ENCODE peak calls at places on chromosomes 4 and X, in six cellular contexts. One of them, this sample, is unnamed.

GRCh38 chr4:166091914-166092510 is 219.0 kb downstream of the TLL1 start:
- DNase-seq in heart left ventricle: no peak
- DNase-seq in foreskin fibroblast: peak
- DNase-seq in left ventricle myocardium inferior: no peak
- DNase-seq in upper lobe of left lung: no peak
- DNase-seq in SK-N-SH: peak
- DNase-seq in this sample: peak

GRCh38 chrX:11367609-11368430 is 74.6 kb downstream of the AMELX start:
- DNase-seq in left ventricle myocardium inferior: no peak
- DNase-seq in heart left ventricle: no peak
- DNase-seq in SK-N-SH: no peak
- DNase-seq in upper lobe of left lung: no peak
- DNase-seq in foreskin fibroblast: peak
- DNase-seq in this sample: no peak

GRCh38 chr4:38101563-38101962 is 141.4 kb downstream of the PTTG2 start:
- DNase-seq in foreskin fibroblast: peak
- DNase-seq in left ventricle myocardium inferior: no peak
- DNase-seq in SK-N-SH: no peak
- DNase-seq in heart left ventricle: no peak
- DNase-seq in upper lobe of left lung: no peak
- DNase-seq in this sample: no peak

GRCh38 chr4:17232575-17233253 is 279.2 kb downstream of the QDPR start:
- DNase-seq in SK-N-SH: peak
- DNase-seq in foreskin fibroblast: peak
- DNase-seq in heart left ventricle: peak
- DNase-seq in upper lobe of left lung: no peak
- DNase-seq in left ventricle myocardium inferior: peak
- DNase-seq in this sample: peak

GRCh38 chr4:173025131-173025530 is 143.5 kb upstream of the GALNT7 start:
- DNase-seq in heart left ventricle: peak
- DNase-seq in SK-N-SH: peak
- DNase-seq in left ventricle myocardium inferior: no peak
- DNase-seq in upper lobe of left lung: peak
- DNase-seq in foreskin fibroblast: peak
- DNase-seq in this sample: peak

GRCh38 chrX:109155161-109155560 is 326.7 kb downstream of the GUCY2F start:
- DNase-seq in left ventricle myocardium inferior: no peak
- DNase-seq in upper lobe of left lung: no peak
- DNase-seq in foreskin fibroblast: peak
- DNase-seq in SK-N-SH: no peak
- DNase-seq in heart left ventricle: no peak
- DNase-seq in this sample: no peak

GRCh38 chr4:80129785-80130184 is 56.8 kb upstream of the ANTXR2 start:
- DNase-seq in SK-N-SH: no peak
- DNase-seq in left ventricle myocardium inferior: no peak
- DNase-seq in upper lobe of left lung: no peak
- DNase-seq in foreskin fibroblast: no peak
- DNase-seq in heart left ventricle: no peak
- DNase-seq in this sample: no peak

GRCh38 chr4:149549911-149550310 is 265.7 kb downstream of the IQCM start:
- DNase-seq in left ventricle myocardium inferior: no peak
- DNase-seq in heart left ventricle: peak
- DNase-seq in upper lobe of left lung: no peak
- DNase-seq in foreskin fibroblast: no peak
- DNase-seq in SK-N-SH: no peak
- DNase-seq in this sample: no peak

GRCh38 chr4:113738251-113738650 is 23.3 kb downstream of the CAMK2D start:
- DNase-seq in SK-N-SH: no peak
- DNase-seq in upper lobe of left lung: no peak
- DNase-seq in left ventricle myocardium inferior: no peak
- DNase-seq in heart left ventricle: no peak
- DNase-seq in foreskin fibroblast: peak
- DNase-seq in this sample: peak

GRCh38 chrX:153688900-153689590 is 1.3 kb downstream of the SLC6A8 start:
- DNase-seq in foreskin fibroblast: peak
- DNase-seq in upper lobe of left lung: no peak
- DNase-seq in heart left ventricle: no peak
- DNase-seq in SK-N-SH: peak
- DNase-seq in left ventricle myocardium inferior: peak
- DNase-seq in this sample: no peak

GRCh38 chr4:68383115-68383514 is 33.2 kb upstream of the YTHDC1 start:
- DNase-seq in left ventricle myocardium inferior: no peak
- DNase-seq in foreskin fibroblast: no peak
- DNase-seq in SK-N-SH: no peak
- DNase-seq in upper lobe of left lung: no peak
- DNase-seq in heart left ventricle: no peak
- DNase-seq in this sample: no peak

GRCh38 chr4:107035711-107036601 is at the start of gene DKK2:
- DNase-seq in left ventricle myocardium inferior: no peak
- DNase-seq in heart left ventricle: no peak
- DNase-seq in foreskin fibroblast: peak
- DNase-seq in SK-N-SH: peak
- DNase-seq in upper lobe of left lung: no peak
- DNase-seq in this sample: no peak

GRCh38 chr4:692771-693554 is 4.0 kb upstream of the SLC49A3 start:
- DNase-seq in left ventricle myocardium inferior: no peak
- DNase-seq in foreskin fibroblast: no peak
- DNase-seq in upper lobe of left lung: no peak
- DNase-seq in heart left ventricle: no peak
- DNase-seq in SK-N-SH: no peak
- DNase-seq in this sample: no peak

GRCh38 chr4:169723207-169723606 is 34.5 kb downstream of the HPF1 start:
- DNase-seq in upper lobe of left lung: no peak
- DNase-seq in foreskin fibroblast: peak
- DNase-seq in SK-N-SH: peak
- DNase-seq in heart left ventricle: no peak
- DNase-seq in left ventricle myocardium inferior: no peak
- DNase-seq in this sample: no peak

GRCh38 chrX:124488412-124489161 is 142.2 kb downstream of the SH2D1A start:
- DNase-seq in heart left ventricle: no peak
- DNase-seq in SK-N-SH: no peak
- DNase-seq in upper lobe of left lung: no peak
- DNase-seq in foreskin fibroblast: no peak
- DNase-seq in left ventricle myocardium inferior: no peak
- DNase-seq in this sample: no peak

DNA sequence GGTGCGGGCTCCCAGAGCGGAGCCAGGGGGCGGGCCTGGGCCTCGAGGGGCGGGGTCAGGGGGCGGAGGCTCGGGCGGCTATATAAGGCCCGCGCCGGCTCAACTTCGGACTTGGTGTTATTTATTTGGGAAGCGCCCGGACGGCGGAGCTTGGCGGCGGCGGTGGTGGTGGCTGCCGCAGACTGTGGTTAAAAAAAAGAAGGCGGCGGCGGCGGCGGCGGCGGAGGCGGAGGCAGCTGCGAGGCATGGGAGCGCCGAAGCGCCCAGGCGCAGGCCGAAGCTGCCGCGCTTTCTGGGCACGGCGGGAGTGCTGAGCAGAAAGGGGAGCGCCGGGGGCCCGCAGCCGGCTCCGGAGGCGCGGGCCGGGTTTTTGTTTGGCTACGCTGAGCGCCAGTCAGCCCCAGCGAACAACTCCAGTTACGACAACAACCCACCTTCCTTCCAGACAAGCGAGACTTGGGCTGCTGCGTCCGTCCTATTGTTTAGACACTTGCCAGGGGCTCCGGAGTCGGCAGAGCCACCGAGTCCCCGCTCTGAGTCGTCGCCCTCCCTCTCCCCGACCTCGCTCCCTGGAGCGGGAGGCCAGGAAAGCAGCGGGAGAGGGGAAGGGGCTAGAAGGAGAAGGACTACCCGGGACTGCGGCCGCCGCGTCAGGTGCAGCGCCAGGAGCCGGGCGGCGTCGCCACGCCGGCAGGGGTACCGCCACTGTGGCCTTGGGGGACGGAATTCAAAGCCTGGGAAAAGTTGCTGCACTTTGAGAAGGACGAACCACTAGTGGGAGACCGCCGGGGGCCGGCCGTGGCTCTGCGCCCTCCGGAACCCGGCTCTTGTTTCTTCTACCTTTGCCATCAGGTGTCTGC is at the start of gene SLIT2:
- DNase-seq in upper lobe of left lung: peak
- DNase-seq in foreskin fibroblast: peak
- DNase-seq in heart left ventricle: peak
- DNase-seq in SK-N-SH: peak
- DNase-seq in left ventricle myocardium inferior: peak
- DNase-seq in this sample: peak
- H3K4me3 ChIP-seq in upper lobe of left lung: peak
- H3K4me3 ChIP-seq in foreskin fibroblast: peak
- H3K4me3 ChIP-seq in heart left ventricle: peak
- H3K4me3 ChIP-seq in SK-N-SH: peak
- H3K4me3 ChIP-seq in left ventricle myocardium inferior: peak
- H3K4me3 ChIP-seq in this sample: peak

GRCh38 chr4:182144621-182145359 is 98.4 kb upstream of the TENM3 start:
- DNase-seq in upper lobe of left lung: no peak
- DNase-seq in foreskin fibroblast: peak
- DNase-seq in left ventricle myocardium inferior: no peak
- DNase-seq in heart left ventricle: no peak
- DNase-seq in SK-N-SH: peak
- DNase-seq in this sample: no peak

GRCh38 chr4:182143086-182143821 is 99.9 kb upstream of the TENM3 start:
- DNase-seq in SK-N-SH: no peak
- DNase-seq in heart left ventricle: no peak
- DNase-seq in left ventricle myocardium inferior: no peak
- DNase-seq in foreskin fibroblast: peak
- DNase-seq in upper lobe of left lung: no peak
- DNase-seq in this sample: no peak

GRCh38 chr4:182145360-182145905 is 97.8 kb upstream of the TENM3 start:
- DNase-seq in heart left ventricle: no peak
- DNase-seq in foreskin fibroblast: peak
- DNase-seq in SK-N-SH: peak
- DNase-seq in left ventricle myocardium inferior: no peak
- DNase-seq in upper lobe of left lung: no peak
- DNase-seq in this sample: no peak

GRCh38 chr4:182143822-182144620 is 99.2 kb upstream of the TENM3 start:
- DNase-seq in SK-N-SH: peak
- DNase-seq in heart left ventricle: no peak
- DNase-seq in upper lobe of left lung: no peak
- DNase-seq in foreskin fibroblast: peak
- DNase-seq in left ventricle myocardium inferior: no peak
- DNase-seq in this sample: peak

GRCh38 chr4:182147391-182147790 is 95.8 kb upstream of the TENM3 start:
- DNase-seq in SK-N-SH: no peak
- DNase-seq in foreskin fibroblast: no peak
- DNase-seq in left ventricle myocardium inferior: no peak
- DNase-seq in heart left ventricle: no peak
- DNase-seq in upper lobe of left lung: no peak
- DNase-seq in this sample: no peak
- H3K4me3 ChIP-seq in SK-N-SH: no peak
- H3K4me3 ChIP-seq in foreskin fibroblast: no peak
- H3K4me3 ChIP-seq in left ventricle myocardium inferior: no peak
- H3K4me3 ChIP-seq in heart left ventricle: no peak
- H3K4me3 ChIP-seq in upper lobe of left lung: no peak
- H3K4me3 ChIP-seq in this sample: no peak

GRCh38 chr4:7045961-7046921 is 3.1 kb downstream of the TADA2B start:
- DNase-seq in heart left ventricle: no peak
- DNase-seq in upper lobe of left lung: no peak
- DNase-seq in foreskin fibroblast: no peak
- DNase-seq in left ventricle myocardium inferior: no peak
- DNase-seq in SK-N-SH: no peak
- DNase-seq in this sample: no peak
- H3K4me3 ChIP-seq in heart left ventricle: no peak
- H3K4me3 ChIP-seq in upper lobe of left lung: no peak
- H3K4me3 ChIP-seq in foreskin fibroblast: no peak
- H3K4me3 ChIP-seq in left ventricle myocardium inferior: peak
- H3K4me3 ChIP-seq in SK-N-SH: no peak
- H3K4me3 ChIP-seq in this sample: no peak

GRCh38 chrX:65671966-65672365 is 4.5 kb downstream of the MSN start:
- DNase-seq in upper lobe of left lung: no peak
- DNase-seq in left ventricle myocardium inferior: no peak
- DNase-seq in heart left ventricle: no peak
- DNase-seq in SK-N-SH: no peak
- DNase-seq in foreskin fibroblast: no peak
- DNase-seq in this sample: no peak
- H3K4me3 ChIP-seq in upper lobe of left lung: no peak
- H3K4me3 ChIP-seq in left ventricle myocardium inferior: peak
- H3K4me3 ChIP-seq in heart left ventricle: no peak
- H3K4me3 ChIP-seq in SK-N-SH: no peak
- H3K4me3 ChIP-seq in foreskin fibroblast: no peak
- H3K4me3 ChIP-seq in this sample: no peak

DNA sequence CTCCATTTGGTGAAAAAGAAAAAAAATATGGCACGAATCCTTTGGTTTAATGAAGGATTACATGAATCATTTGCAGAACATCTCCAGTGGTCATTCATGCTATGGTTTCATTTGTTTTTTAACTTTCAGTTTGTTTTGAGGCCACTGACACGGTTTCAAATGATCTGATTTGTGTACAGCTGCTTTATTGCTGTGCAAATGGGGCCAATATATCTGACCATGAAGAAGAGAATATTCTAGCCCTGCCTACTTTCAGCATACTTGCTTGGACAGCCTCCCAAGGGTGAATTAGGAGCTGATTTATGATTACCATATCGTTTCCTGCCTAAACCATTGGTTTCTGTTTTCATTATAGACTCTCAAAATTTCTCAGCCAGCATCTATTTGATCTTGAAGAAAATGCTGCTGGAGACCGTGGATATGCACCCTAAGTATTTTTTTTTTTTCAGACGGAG is 30.7 kb downstream of the SPARCL1 start:
- DNase-seq in left ventricle myocardium inferior: no peak
- DNase-seq in upper lobe of left lung: no peak
- DNase-seq in SK-N-SH: no peak
- DNase-seq in heart left ventricle: no peak
- DNase-seq in foreskin fibroblast: peak
- DNase-seq in this sample: peak
- H3K4me3 ChIP-seq in left ventricle myocardium inferior: peak
- H3K4me3 ChIP-seq in upper lobe of left lung: no peak
- H3K4me3 ChIP-seq in SK-N-SH: no peak
- H3K4me3 ChIP-seq in heart left ventricle: no peak
- H3K4me3 ChIP-seq in foreskin fibroblast: peak
- H3K4me3 ChIP-seq in this sample: peak

GRCh38 chr4:8747467-8747841 is 124.2 kb downstream of the HMX1 start:
- DNase-seq in upper lobe of left lung: no peak
- DNase-seq in heart left ventricle: no peak
- DNase-seq in left ventricle myocardium inferior: no peak
- DNase-seq in SK-N-SH: no peak
- DNase-seq in foreskin fibroblast: no peak
- DNase-seq in this sample: no peak
- H3K4me3 ChIP-seq in upper lobe of left lung: no peak
- H3K4me3 ChIP-seq in heart left ventricle: no peak
- H3K4me3 ChIP-seq in left ventricle myocardium inferior: no peak
- H3K4me3 ChIP-seq in SK-N-SH: no peak
- H3K4me3 ChIP-seq in foreskin fibroblast: no peak
- H3K4me3 ChIP-seq in this sample: no peak

GRCh38 chr4:2261110-2261852 is 628 bp downstream of the MXD4 start:
- DNase-seq in heart left ventricle: peak
- DNase-seq in foreskin fibroblast: peak
- DNase-seq in left ventricle myocardium inferior: peak
- DNase-seq in SK-N-SH: peak
- DNase-seq in upper lobe of left lung: peak
- DNase-seq in this sample: no peak

GRCh38 chr4:2260336-2261109 is 1.4 kb downstream of the MXD4 start:
- DNase-seq in heart left ventricle: peak
- DNase-seq in upper lobe of left lung: peak
- DNase-seq in SK-N-SH: no peak
- DNase-seq in left ventricle myocardium inferior: peak
- DNase-seq in foreskin fibroblast: peak
- DNase-seq in this sample: no peak

GRCh38 chr4:2258091-2259035 is 3.5 kb downstream of the MXD4 start:
- DNase-seq in upper lobe of left lung: peak
- DNase-seq in left ventricle myocardium inferior: peak
- DNase-seq in SK-N-SH: peak
- DNase-seq in foreskin fibroblast: no peak
- DNase-seq in heart left ventricle: peak
- DNase-seq in this sample: no peak

GRCh38 chr4:2259036-2259540 is 2.8 kb downstream of the MXD4 start:
- DNase-seq in left ventricle myocardium inferior: peak
- DNase-seq in SK-N-SH: no peak
- DNase-seq in upper lobe of left lung: peak
- DNase-seq in heart left ventricle: peak
- DNase-seq in foreskin fibroblast: no peak
- DNase-seq in this sample: no peak

GRCh38 chr4:2259541-2260267 is 2.2 kb downstream of the MXD4 start:
- DNase-seq in heart left ventricle: peak
- DNase-seq in left ventricle myocardium inferior: peak
- DNase-seq in foreskin fibroblast: no peak
- DNase-seq in SK-N-SH: no peak
- DNase-seq in upper lobe of left lung: peak
- DNase-seq in this sample: no peak
- H3K4me3 ChIP-seq in heart left ventricle: peak
- H3K4me3 ChIP-seq in left ventricle myocardium inferior: peak
- H3K4me3 ChIP-seq in foreskin fibroblast: peak
- H3K4me3 ChIP-seq in SK-N-SH: peak
- H3K4me3 ChIP-seq in upper lobe of left lung: peak
- H3K4me3 ChIP-seq in this sample: peak

This sample was measured in skeletal muscle cell.